ENCODE peak calls at places on chromosomes 4 and X, in ten cellular contexts. I is H7; R is right lobe of liver; M is OCI-LY7; C is SJSA1; W is PC-3; Z is HepG2; H is uterus; X is CD4-positive, CD25-positive, alpha-beta regulatory T cell; F is spleen. Y is an unnamed sample.

GRCh38 chrX:118718737-118719136 is 8.7 kb upstream of the IL13RA1 start:
- DNase-seq in I (no peak), R (no peak), M (no peak), C (no peak), W (no peak), Z (no peak), H (no peak), X (no peak), F (no peak), Y (no peak)

GRCh38 chrX:47518105-47518504 is 35.1 kb upstream of the ZNF41 start:
- DNase-seq in I (no peak), R (no peak), M (no peak), C (no peak), W (peak; percentile 54), Z (peak; percentile 18), H (no peak), X (no peak), F (no peak), Y (no peak)

GRCh38 chr4:149910177-149910576 is 94.5 kb upstream of the IQCM start:
- DNase-seq in I (no peak), R (no peak), M (no peak), C (no peak), W (no peak), Z (no peak), H (no peak), X (no peak), F (no peak), Y (no peak)

GRCh38 chr4:175646802-175647201 is 165.3 kb downstream of the GPM6A start:
- DNase-seq in I (no peak), R (no peak), M (no peak), C (no peak), W (no peak), Z (no peak), H (no peak), X (no peak), F (no peak), Y (no peak)

GRCh38 chrX:13377537-13377936 is 57.7 kb upstream of the ATXN3L start:
- DNase-seq in I (no peak), R (no peak), M (no peak), C (peak; percentile 43), W (no peak), Z (no peak), H (peak; percentile 46), X (no peak), F (no peak), Y (no peak)

GRCh38 chr4:5036239-5036638 is 15.0 kb upstream of the STK32B start:
- DNase-seq in I (no peak), R (no peak), M (peak; percentile 58), C (no peak), W (peak; percentile 11), Z (no peak), H (no peak), X (no peak), F (no peak), Y (no peak)

GRCh38 chr4:8334786-8335460 is 65.4 kb downstream of the HTRA3 start:
- DNase-seq in I (no peak), R (peak; percentile 55), M (no peak), C (no peak), W (no peak), Z (peak; percentile 54), H (peak; percentile 11), X (no peak), F (no peak), Y (no peak)

GRCh38 chr4:56049428-56050212 is 100.9 kb downstream of the CEP135 start:
- DNase-seq in I (peak; percentile 79), R (peak; percentile 60), M (peak; percentile 75), C (peak; percentile 43), W (peak; percentile 36), Z (no peak), H (no peak), X (no peak), F (peak; percentile 78), Y (peak; percentile 57)

GRCh38 chr4:139281212-139281611 is 1.2 kb upstream of the MGARP start:
- DNase-seq in I (peak; percentile 38), R (no peak), M (no peak), C (no peak), W (peak; percentile 36), Z (no peak), H (no peak), X (no peak), F (no peak), Y (no peak)

GRCh38 chr4:168796362-168797106 is 213.5 kb downstream of the CBR4 start:
- DNase-seq in I (no peak), R (no peak), M (no peak), C (peak; percentile 68), W (peak; percentile 88), Z (peak; percentile 80), H (no peak), X (no peak), F (no peak), Y (no peak)

GRCh38 chr4:8259743-8260430 is 9.7 kb upstream of the HTRA3 start:
- DNase-seq in I (no peak), R (no peak), M (no peak), C (no peak), W (no peak), Z (no peak), H (no peak), X (no peak), F (no peak), Y (no peak)

GRCh38 chr4:76179398-76180318 is 31.5 kb upstream of the NUP54 start:
- DNase-seq in I (peak; percentile 79), R (peak; percentile 81), M (peak; percentile 80), C (peak; percentile 83), W (peak; percentile 84), Z (peak; percentile 70), H (peak; percentile 80), X (peak; percentile 69), F (peak; percentile 94), Y (peak; percentile 91)

GRCh38 chr4:76174216-76174615 is 26.0 kb upstream of the NUP54 start:
- DNase-seq in I (no peak), R (no peak), M (no peak), C (no peak), W (no peak), Z (no peak), H (no peak), X (no peak), F (no peak), Y (no peak)

GRCh38 chr4:76178296-76178695 is 30.1 kb upstream of the NUP54 start:
- DNase-seq in I (no peak), R (no peak), M (no peak), C (no peak), W (no peak), Z (no peak), H (no peak), X (no peak), F (no peak), Y (no peak)

GRCh38 chr4:76177709-76178108 is 29.5 kb upstream of the NUP54 start:
- DNase-seq in I (no peak), R (no peak), M (no peak), C (no peak), W (no peak), Z (no peak), H (no peak), X (no peak), F (no peak), Y (no peak)

GRCh38 chr4:76175336-76175735 is 27.1 kb upstream of the NUP54 start:
- DNase-seq in I (no peak), R (no peak), M (no peak), C (no peak), W (no peak), Z (no peak), H (no peak), X (no peak), F (no peak), Y (no peak)
- H3K36me3 ChIP-seq in I (no peaks in the 10 kb centered on the region), R (peaks cover 88% of the 10 kb centered on the region), M (no peaks in the 10 kb centered on the region), C (peaks cover 42% of the 10 kb centered on the region), W (peaks cover 3% of the 10 kb centered on the region), Z (peaks cover 55% of the 10 kb centered on the region), H (no peaks in the 10 kb centered on the region), X (peaks cover 25% of the 10 kb centered on the region), F (peaks cover 100% of the 10 kb centered on the region), Y (peaks cover 6% of the 10 kb centered on the region)

GRCh38 chr4:85391568-85392410 is 83.2 kb upstream of the ARHGAP24 start:
- DNase-seq in I (no peak), R (no peak), M (no peak), C (no peak), W (no peak), Z (no peak), H (no peak), X (no peak), F (no peak), Y (no peak)

GRCh38 chr4:85393201-85393600 is 81.7 kb upstream of the ARHGAP24 start:
- DNase-seq in I (no peak), R (no peak), M (no peak), C (no peak), W (no peak), Z (no peak), H (no peak), X (no peak), F (no peak), Y (no peak)

GRCh38 chr4:85391011-85391410 is 83.9 kb upstream of the ARHGAP24 start:
- DNase-seq in I (no peak), R (no peak), M (no peak), C (no peak), W (no peak), Z (no peak), H (no peak), X (no peak), F (no peak), Y (no peak)
- H3K36me3 ChIP-seq in I (no peaks in the 10 kb centered on the region), R (no peaks in the 10 kb centered on the region), M (no peaks in the 10 kb centered on the region), C (no peaks in the 10 kb centered on the region), W (no peaks in the 10 kb centered on the region), Z (no peaks in the 10 kb centered on the region), H (no peaks in the 10 kb centered on the region), X (no peaks in the 10 kb centered on the region), F (no peaks in the 10 kb centered on the region), Y (no peaks in the 10 kb centered on the region)

DNA sequence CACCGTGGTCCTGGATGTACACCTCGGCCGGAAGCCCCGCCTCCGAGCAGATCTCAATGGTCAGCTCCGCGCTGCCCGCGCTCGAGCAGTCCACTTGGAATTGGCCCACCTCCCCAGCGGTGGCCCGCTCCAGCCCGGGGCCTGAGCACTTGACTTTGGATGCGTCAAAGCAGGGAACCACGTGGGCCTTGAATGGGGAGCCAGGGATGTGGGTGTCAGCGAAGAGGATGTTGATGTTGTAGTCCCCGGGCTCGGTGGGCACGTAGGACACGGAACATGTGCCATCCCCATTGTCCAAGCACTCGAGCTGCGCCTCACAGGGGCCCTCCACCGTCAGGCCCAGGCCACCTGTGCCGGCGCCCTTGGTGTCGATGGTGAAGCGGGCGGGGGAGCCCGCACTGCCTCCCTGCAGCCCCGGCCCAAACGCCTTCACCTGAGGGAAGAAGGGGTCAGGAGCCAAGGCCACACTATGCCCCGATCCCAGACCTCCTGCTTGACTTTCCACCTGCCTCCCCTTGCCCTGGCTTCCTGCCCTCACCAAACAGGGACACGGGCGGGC is 14.2 kb downstream of the FLNA start:
- DNase-seq in I (no peak), R (no peak), M (no peak), C (no peak), W (no peak), Z (no peak), H (no peak), X (no peak), F (no peak), Y (no peak)
- H3K36me3 ChIP-seq in I (peaks cover 47% of the 10 kb centered on the region), R (no peaks in the 10 kb centered on the region), M (peaks cover 51% of the 10 kb centered on the region), C (peaks cover 98% of the 10 kb centered on the region), W (peaks cover 77% of the 10 kb centered on the region), Z (peaks cover 47% of the 10 kb centered on the region), H (no peaks in the 10 kb centered on the region), X (peaks cover 74% of the 10 kb centered on the region), F (peaks cover 100% of the 10 kb centered on the region), Y (no peaks in the 10 kb centered on the region)

DNA sequence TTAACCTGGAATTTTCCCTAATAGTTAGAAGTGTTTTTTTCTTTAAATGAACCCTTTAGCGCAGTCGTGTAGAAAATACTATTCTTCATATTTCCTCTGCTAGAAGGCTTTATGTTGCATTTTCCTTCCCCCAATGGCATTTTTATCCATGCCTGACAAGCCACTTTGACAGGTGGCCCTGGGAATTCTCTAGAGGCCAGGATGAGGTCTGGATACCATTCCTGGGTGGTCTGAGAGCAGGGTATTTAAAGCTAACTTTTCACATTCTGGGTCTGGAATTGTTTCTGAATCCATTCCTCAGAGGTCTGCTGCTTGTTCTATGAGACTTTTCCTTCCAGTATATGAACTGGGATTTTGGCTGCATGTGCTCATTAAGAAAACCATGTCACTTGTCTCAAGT is 31.2 kb upstream of the PDGFRA start:
- DNase-seq in I (no peak), R (no peak), M (no peak), C (no peak), W (no peak), Z (no peak), H (no peak), X (no peak), F (no peak), Y (no peak)
- H3K36me3 ChIP-seq in I (no peaks in the 10 kb centered on the region), R (no peaks in the 10 kb centered on the region), M (no peaks in the 10 kb centered on the region), C (no peaks in the 10 kb centered on the region), W (no peaks in the 10 kb centered on the region), Z (no peaks in the 10 kb centered on the region), H (no peaks in the 10 kb centered on the region), X (no peaks in the 10 kb centered on the region), F (no peaks in the 10 kb centered on the region), Y (no peaks in the 10 kb centered on the region)

Y was measured in colonic mucosa.